ENCODE peak calls at places on chromosomes 1 and 21, in eight cellular contexts. Q, Y, H, C, S, N, A and I are unnamed samples.

GRCh38 chr21:26925636-26926035 is 41.3 kb downstream of the ADAMTS5 start:
- DNase-seq in Q (no peak), Y (no peak), H (no peak), C (no peak), S (no peak), N (no peak), A (no peak), I (no peak)

GRCh38 chr1:2465371-2466269 is 10.5 kb upstream of the PLCH2 start:
- DNase-seq in Q (no peak), Y (no peak), H (peak; percentile 54), C (no peak), S (no peak), N (no peak), A (no peak), I (no peak)

GRCh38 chr1:50553921-50554320 is 130.7 kb upstream of the DMRTA2 start:
- DNase-seq in Q (no peak), Y (no peak), H (no peak), C (no peak), S (no peak), N (no peak), A (no peak), I (no peak)

GRCh38 chr1:15410223-15410883 is 665 bp downstream of the EFHD2 start:
- DNase-seq in Q (no peak), Y (peak; percentile 24), H (no peak), C (peak; percentile 15), S (no peak), N (no peak), A (no peak), I (peak; percentile 45)

GRCh38 chr1:232590742-232591082 is 39.2 kb downstream of the SIPA1L2 start:
- DNase-seq in Q (no peak), Y (peak; percentile 59), H (no peak), C (no peak), S (no peak), N (peak; percentile 49), A (no peak), I (no peak)

GRCh38 chr1:107794571-107794970 is 170.4 kb downstream of the VAV3 start:
- DNase-seq in Q (no peak), Y (no peak), H (no peak), C (no peak), S (no peak), N (no peak), A (no peak), I (no peak)

GRCh38 chr1:43858324-43858723 is 75.3 kb upstream of the ARTN start:
- DNase-seq in Q (peak; percentile 63), Y (no peak), H (no peak), C (no peak), S (peak; percentile 72), N (no peak), A (peak; percentile 62), I (no peak)

GRCh38 chr1:180268556-180269044 is 38.5 kb downstream of the LHX4 start:
- DNase-seq in Q (no peak), Y (no peak), H (no peak), C (no peak), S (no peak), N (no peak), A (no peak), I (no peak)

GRCh38 chr21:30620522-30620921 is at the start of gene KRTAP20-4:
- DNase-seq in Q (no peak), Y (no peak), H (no peak), C (no peak), S (no peak), N (no peak), A (no peak), I (no peak)

GRCh38 chr1:99662581-99663208 is 16.8 kb downstream of the PALMD start:
- DNase-seq in Q (no peak), Y (no peak), H (no peak), C (no peak), S (no peak), N (peak; percentile 20), A (peak; percentile 85), I (no peak)

GRCh38 chr1:15328785-15329480 is 80.8 kb upstream of the EFHD2 start:
- DNase-seq in Q (peak; percentile 39), Y (no peak), H (no peak), C (no peak), S (no peak), N (peak; percentile 62), A (peak; percentile 42), I (no peak)

GRCh38 chr1:201164645-201165044 is 10.4 kb upstream of the TMEM9 start:
- DNase-seq in Q (no peak), Y (no peak), H (peak; percentile 20), C (no peak), S (no peak), N (no peak), A (no peak), I (no peak)

GRCh38 chr1:24117722-24118409 is 5.9 kb upstream of the MYOM3 start:
- DNase-seq in Q (no peak), Y (no peak), H (no peak), C (no peak), S (peak; percentile 53), N (no peak), A (no peak), I (no peak)

GRCh38 chr21:39696620-39697019 is 48.4 kb upstream of the IGSF5 start:
- DNase-seq in Q (peak; percentile 12), Y (no peak), H (no peak), C (no peak), S (no peak), N (no peak), A (no peak), I (no peak)

GRCh38 chr1:167824163-167824794 is 89.7 kb downstream of the ADCY10 start:
- DNase-seq in Q (no peak), Y (no peak), H (no peak), C (no peak), S (no peak), N (no peak), A (no peak), I (no peak)

GRCh38 chr1:160133990-160134770 is 17.2 kb upstream of the ATP1A4 start:
- DNase-seq in Q (no peak), Y (no peak), H (no peak), C (no peak), S (no peak), N (no peak), A (no peak), I (no peak)

GRCh38 chr21:45154511-45155508 is 80.4 kb downstream of the ADARB1 start:
- DNase-seq in Q (no peak), Y (no peak), H (no peak), C (peak; percentile 22), S (no peak), N (no peak), A (no peak), I (no peak)